ENCODE peak calls at places on chromosomes 6 and 20, in six cellular contexts. One of them, this sample, is unnamed.

GRCh38 chr6:14320342-14320741 is 202.8 kb downstream of the CD83 start:
- DNase-seq in H7: no peak
- DNase-seq in ELF-1: no peak
- DNase-seq in KG1: no peak
- DNase-seq in GM19239: no peak
- DNase-seq in NCI-H446: no peak
- DNase-seq in this sample: no peak

GRCh38 chr6:39362487-39362865 is 40.0 kb upstream of the KCNK16 start:
- DNase-seq in H7: peak; percentile 62
- DNase-seq in ELF-1: no peak
- DNase-seq in KG1: no peak
- DNase-seq in GM19239: no peak
- DNase-seq in NCI-H446: no peak
- DNase-seq in this sample: peak; percentile 48

GRCh38 chr20:62321521-62321948 is 18.7 kb downstream of the ADRM1 start:
- DNase-seq in H7: peak; percentile 96
- DNase-seq in ELF-1: no peak
- DNase-seq in KG1: no peak
- DNase-seq in GM19239: no peak
- DNase-seq in NCI-H446: no peak
- DNase-seq in this sample: peak; percentile 62

GRCh38 chr20:57159193-57159851 is 107.1 kb downstream of the BMP7 start:
- DNase-seq in H7: peak; percentile 85
- DNase-seq in ELF-1: peak; percentile 39
- DNase-seq in KG1: no peak
- DNase-seq in GM19239: no peak
- DNase-seq in NCI-H446: no peak
- DNase-seq in this sample: peak; percentile 60

GRCh38 chr6:30508890-30509736 is 19.8 kb downstream of the HLA-E start:
- DNase-seq in H7: no peak
- DNase-seq in ELF-1: no peak
- DNase-seq in KG1: peak; percentile 72
- DNase-seq in GM19239: no peak
- DNase-seq in NCI-H446: no peak
- DNase-seq in this sample: no peak

GRCh38 chr20:21053002-21053762 is 53.0 kb downstream of the LINC00237 start:
- DNase-seq in H7: peak; percentile 65
- DNase-seq in ELF-1: peak; percentile 34
- DNase-seq in KG1: no peak
- DNase-seq in GM19239: no peak
- DNase-seq in NCI-H446: no peak
- DNase-seq in this sample: peak; percentile 60

GRCh38 chr6:67888886-67889681 is 746.0 kb upstream of the ADGRB3 start:
- DNase-seq in H7: no peak
- DNase-seq in ELF-1: no peak
- DNase-seq in KG1: peak; percentile 81
- DNase-seq in GM19239: no peak
- DNase-seq in NCI-H446: no peak
- DNase-seq in this sample: no peak

GRCh38 chr6:30556714-30556963 is 350 bp upstream of the GNL1 start:
- DNase-seq in H7: no peak
- DNase-seq in ELF-1: peak; percentile 97
- DNase-seq in KG1: peak; percentile 92
- DNase-seq in GM19239: peak; percentile 60
- DNase-seq in NCI-H446: peak; percentile 81
- DNase-seq in this sample: peak; percentile 98

GRCh38 chr6:42453649-42454427 is 2.1 kb upstream of the TRERF1 start:
- DNase-seq in H7: peak; percentile 50
- DNase-seq in ELF-1: peak; percentile 80
- DNase-seq in KG1: no peak
- DNase-seq in GM19239: no peak
- DNase-seq in NCI-H446: no peak
- DNase-seq in this sample: peak; percentile 72

GRCh38 chr6:30885481-30885998 is 1.2 kb downstream of the DDR1 start:
- DNase-seq in H7: peak; percentile 39
- DNase-seq in ELF-1: peak; percentile 36
- DNase-seq in KG1: no peak
- DNase-seq in GM19239: no peak
- DNase-seq in NCI-H446: no peak
- DNase-seq in this sample: peak; percentile 24

GRCh38 chr6:148538251-148539190 is 195.9 kb downstream of the SASH1 start:
- DNase-seq in H7: no peak
- DNase-seq in ELF-1: no peak
- DNase-seq in KG1: no peak
- DNase-seq in GM19239: no peak
- DNase-seq in NCI-H446: no peak
- DNase-seq in this sample: no peak

GRCh38 chr6:107730106-107730505 is 94.0 kb downstream of the SCML4 start:
- DNase-seq in H7: no peak
- DNase-seq in ELF-1: no peak
- DNase-seq in KG1: no peak
- DNase-seq in GM19239: no peak
- DNase-seq in NCI-H446: no peak
- DNase-seq in this sample: peak; percentile 36

GRCh38 chr20:4318891-4319290 is 303.5 kb upstream of the RNF24 start:
- DNase-seq in H7: no peak
- DNase-seq in ELF-1: no peak
- DNase-seq in KG1: no peak
- DNase-seq in GM19239: no peak
- DNase-seq in NCI-H446: no peak
- DNase-seq in this sample: no peak

GRCh38 chr6:55875420-55875819 is at the start of gene BMP5:
- DNase-seq in H7: peak; percentile 7
- DNase-seq in ELF-1: peak; percentile 23
- DNase-seq in KG1: no peak
- DNase-seq in GM19239: no peak
- DNase-seq in NCI-H446: no peak
- DNase-seq in this sample: peak; percentile 78

GRCh38 chr6:109720336-109720735 is 29.2 kb downstream of the FIG4 start:
- DNase-seq in H7: no peak
- DNase-seq in ELF-1: no peak
- DNase-seq in KG1: no peak
- DNase-seq in GM19239: no peak
- DNase-seq in NCI-H446: no peak
- DNase-seq in this sample: no peak

GRCh38 chr20:22791877-22792525 is 207.6 kb upstream of the FOXA2 start:
- DNase-seq in H7: no peak
- DNase-seq in ELF-1: no peak
- DNase-seq in KG1: no peak
- DNase-seq in GM19239: no peak
- DNase-seq in NCI-H446: no peak
- DNase-seq in this sample: no peak

GRCh38 chr20:17423782-17424181 is 107.4 kb downstream of the BFSP1 start:
- DNase-seq in H7: no peak
- DNase-seq in ELF-1: no peak
- DNase-seq in KG1: no peak
- DNase-seq in GM19239: no peak
- DNase-seq in NCI-H446: no peak
- DNase-seq in this sample: no peak

GRCh38 chr20:39298566-39299501 is 336.7 kb downstream of the DHX35 start:
- DNase-seq in H7: no peak
- DNase-seq in ELF-1: no peak
- DNase-seq in KG1: no peak
- DNase-seq in GM19239: no peak
- DNase-seq in NCI-H446: no peak
- DNase-seq in this sample: no peak

GRCh38 chr6:162211022-162211421 is 516.5 kb downstream of the PRKN start:
- DNase-seq in H7: no peak
- DNase-seq in ELF-1: no peak
- DNase-seq in KG1: no peak
- DNase-seq in GM19239: no peak
- DNase-seq in NCI-H446: no peak
- DNase-seq in this sample: no peak

GRCh38 chr6:132465530-132466485 is 47.1 kb downstream of the STX7 start:
- DNase-seq in H7: no peak
- DNase-seq in ELF-1: no peak
- DNase-seq in KG1: no peak
- DNase-seq in GM19239: no peak
- DNase-seq in NCI-H446: no peak
- DNase-seq in this sample: no peak

GRCh38 chr6:136069119-136069518 is 181.0 kb downstream of the MTFR2 start:
- DNase-seq in H7: no peak
- DNase-seq in ELF-1: no peak
- DNase-seq in KG1: no peak
- DNase-seq in GM19239: no peak
- DNase-seq in NCI-H446: no peak
- DNase-seq in this sample: no peak